ENCODE peak calls at places on chromosomes 7 and 10, in nine cellular contexts. Z is A549; H is Caki2; N is germinal center; B is mucosa of gallbladder; S is amniotic epithelial cell; J is effector CD4-positive, alpha-beta T cell; O is aorta; V is progenitor cell of endocrine pancreas. C is an unnamed sample.

GRCh38 chr10:111109506-111110242 is 32.8 kb downstream of the ADRA2A start:
- DNase-seq in N (no peak), H (no peak), O (no peak), Z (no peak), B (no peak), S (no peak), V (no peak), J (no peak), C (no peak)

GRCh38 chr7:31114593-31115343 is 62.7 kb downstream of the ADCYAP1R1 start:
- DNase-seq in H (peak), V (peak), Z (no peak), J (no peak), O (no peak), S (peak), N (no peak), B (peak), C (peak)

GRCh38 chr10:116316533-116316932 is 7.7 kb upstream of the CCDC172 start:
- DNase-seq in H (peak), J (no peak), N (no peak), Z (no peak), S (no peak), B (no peak), V (no peak), O (no peak), C (peak)

GRCh38 chr7:108002726-108003590 is at the start of gene LAMB1:
- DNase-seq in J (no peak), Z (peak), B (peak), H (peak), S (peak), N (peak), O (peak), V (peak), C (peak)

GRCh38 chr10:130751851-130752250 is 559.7 kb downstream of the TCERG1L start:
- DNase-seq in S (no peak), O (no peak), B (no peak), Z (no peak), H (no peak), N (no peak), V (no peak), J (no peak), C (no peak)

GRCh38 chr7:74115326-74115725 is 31.7 kb downstream of the LIMK1 start:
- DNase-seq in O (no peak), B (no peak), N (no peak), J (no peak), V (no peak), S (no peak), H (no peak), Z (no peak), C (no peak)

GRCh38 chr10:46314046-46314445 is 27.2 kb downstream of the ANTXRL start:
- DNase-seq in H (no peak), N (no peak), O (no peak), S (no peak), V (no peak), J (no peak), Z (no peak), B (no peak), C (no peak)

GRCh38 chr7:23472974-23473847 is 2.9 kb upstream of the IGF2BP3 start:
- DNase-seq in O (no peak), H (peak), V (no peak), N (no peak), J (no peak), S (peak), Z (no peak), B (no peak), C (peak)

GRCh38 chr10:3741688-3742461 is 43.1 kb downstream of the KLF6 start:
- DNase-seq in B (no peak), V (no peak), N (no peak), S (no peak), Z (no peak), H (no peak), O (no peak), J (no peak), C (no peak)

GRCh38 chr10:7767209-7767608 is 20.6 kb downstream of the KIN start:
- DNase-seq in J (no peak), B (no peak), N (no peak), Z (no peak), V (no peak), S (peak), H (no peak), O (no peak), C (peak)

GRCh38 chr7:84021292-84021898 is 173.2 kb downstream of the SEMA3A start:
- DNase-seq in J (no peak), H (no peak), O (no peak), Z (no peak), N (no peak), V (no peak), B (no peak), S (peak), C (peak)

GRCh38 chr7:1091019-1091643 is 3.2 kb downstream of the GPER1 start:
- DNase-seq in V (no peak), Z (no peak), O (no peak), B (no peak), H (no peak), J (no peak), S (peak), N (no peak), C (no peak)

GRCh38 chr10:62454696-62455451 is 80.7 kb downstream of the ZNF365 start:
- DNase-seq in Z (peak), S (peak), J (no peak), O (no peak), H (peak), V (no peak), B (peak), N (no peak), C (peak)

GRCh38 chr10:131767716-131768115 is 133.1 kb upstream of the PPP2R2D start:
- DNase-seq in V (no peak), H (no peak), N (no peak), O (no peak), J (no peak), Z (no peak), S (no peak), B (no peak), C (no peak)

GRCh38 chr10:58475322-58476277 is 37.1 kb upstream of the BICC1 start:
- DNase-seq in Z (no peak), O (no peak), S (no peak), B (no peak), J (no peak), H (peak), N (no peak), V (no peak), C (peak)

C was measured in LHCN-M2.